ENCODE peak calls at places on chromosomes 6 and 20, in four cellular contexts. One of them, this sample, is unnamed.

GRCh38 chr20:54649511-54649962 is 174.1 kb downstream of the DOK5 start:
- DNase-seq in body of pancreas: peak
- DNase-seq in IMR-90: peak
- DNase-seq in colonic mucosa: peak
- DNase-seq in this sample: peak

GRCh38 chr20:10218536-10219451 is at the start of gene SNAP25:
- DNase-seq in body of pancreas: peak
- DNase-seq in IMR-90: peak
- DNase-seq in colonic mucosa: no peak
- DNase-seq in this sample: peak

GRCh38 chr6:49328051-49328450 is 135.0 kb downstream of the MMUT start:
- DNase-seq in body of pancreas: no peak
- DNase-seq in IMR-90: no peak
- DNase-seq in colonic mucosa: no peak
- DNase-seq in this sample: no peak

GRCh38 chr6:112330071-112330876 is 16.9 kb upstream of the RFPL4B start:
- DNase-seq in body of pancreas: no peak
- DNase-seq in IMR-90: peak
- DNase-seq in colonic mucosa: no peak
- DNase-seq in this sample: peak

GRCh38 chr20:14583413-14583812 is 246.0 kb upstream of the FLRT3 start:
- DNase-seq in body of pancreas: no peak
- DNase-seq in IMR-90: peak
- DNase-seq in colonic mucosa: no peak
- DNase-seq in this sample: no peak

GRCh38 chr6:4472953-4473642 is 303.1 kb upstream of the CDYL start:
- DNase-seq in body of pancreas: no peak
- DNase-seq in IMR-90: no peak
- DNase-seq in colonic mucosa: no peak
- DNase-seq in this sample: no peak

GRCh38 chr6:110671447-110671846 is 143.8 kb downstream of the CDK19 start:
- DNase-seq in body of pancreas: no peak
- DNase-seq in IMR-90: no peak
- DNase-seq in colonic mucosa: no peak
- DNase-seq in this sample: no peak

GRCh38 chr6:56087421-56087820 is 160.0 kb downstream of the COL21A1 start:
- DNase-seq in body of pancreas: no peak
- DNase-seq in IMR-90: peak
- DNase-seq in colonic mucosa: no peak
- DNase-seq in this sample: peak

GRCh38 chr20:60478533-60478932 is 520.3 kb downstream of the CDH26 start:
- DNase-seq in body of pancreas: no peak
- DNase-seq in IMR-90: no peak
- DNase-seq in colonic mucosa: no peak
- DNase-seq in this sample: no peak

GRCh38 chr6:109449789-109450673 is 5.5 kb downstream of the MICAL1 start:
- DNase-seq in body of pancreas: no peak
- DNase-seq in IMR-90: no peak
- DNase-seq in colonic mucosa: no peak
- DNase-seq in this sample: no peak

GRCh38 chr6:21138359-21139094 is 455.0 kb upstream of the SOX4 start:
- DNase-seq in body of pancreas: no peak
- DNase-seq in IMR-90: no peak
- DNase-seq in colonic mucosa: no peak
- DNase-seq in this sample: peak

GRCh38 chr20:50453533-50453932 is 56.6 kb upstream of the PTPN1 start:
- DNase-seq in body of pancreas: no peak
- DNase-seq in IMR-90: no peak
- DNase-seq in colonic mucosa: no peak
- DNase-seq in this sample: no peak

GRCh38 chr6:139927236-139927635 is 552.8 kb upstream of the CITED2 start:
- DNase-seq in body of pancreas: no peak
- DNase-seq in IMR-90: peak
- DNase-seq in colonic mucosa: no peak
- DNase-seq in this sample: peak

GRCh38 chr6:43009124-43009523 is 4.6 kb downstream of the MEA1 start:
- DNase-seq in body of pancreas: peak
- DNase-seq in IMR-90: peak
- DNase-seq in colonic mucosa: no peak
- DNase-seq in this sample: no peak

GRCh38 chr20:50042370-50043313 is 59.9 kb downstream of the SNAI1 start:
- DNase-seq in body of pancreas: no peak
- DNase-seq in IMR-90: no peak
- DNase-seq in colonic mucosa: no peak
- DNase-seq in this sample: no peak

GRCh38 chr6:34059136-34059731 is 86.7 kb downstream of the GRM4 start:
- DNase-seq in body of pancreas: no peak
- DNase-seq in IMR-90: no peak
- DNase-seq in colonic mucosa: no peak
- DNase-seq in this sample: no peak
- H3K4me3 ChIP-seq in body of pancreas: no peak
- H3K4me3 ChIP-seq in IMR-90: no peak
- H3K4me3 ChIP-seq in colonic mucosa: no peak
- H3K4me3 ChIP-seq in this sample: no peak

DNA sequence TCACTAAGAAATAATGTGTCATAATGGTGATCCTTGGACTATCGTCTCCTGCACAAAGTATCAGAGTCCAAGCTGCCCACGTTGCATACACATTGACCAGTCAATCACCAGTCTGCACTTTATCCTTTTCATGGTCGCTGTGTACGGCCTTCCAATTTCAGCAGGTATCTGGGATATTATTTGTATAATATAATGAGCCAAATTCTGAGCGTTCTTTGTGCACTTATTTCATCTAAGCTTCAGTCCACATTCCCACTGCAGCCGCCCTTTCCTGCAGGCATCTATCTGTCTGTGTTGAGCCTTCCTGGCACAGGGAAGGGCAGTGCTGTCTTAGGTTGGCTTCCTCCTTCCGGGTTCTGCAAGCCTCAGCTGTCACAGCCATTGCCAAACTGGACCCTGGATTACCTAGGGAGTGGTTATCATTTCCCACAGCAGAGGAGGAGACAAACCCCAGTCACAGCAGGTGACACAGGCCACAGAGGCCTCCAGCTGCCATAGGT is 174.3 kb downstream of the TTLL2 start:
- DNase-seq in body of pancreas: no peak
- DNase-seq in IMR-90: no peak
- DNase-seq in colonic mucosa: peak
- DNase-seq in this sample: no peak
- H3K4me3 ChIP-seq in body of pancreas: no peak
- H3K4me3 ChIP-seq in IMR-90: no peak
- H3K4me3 ChIP-seq in colonic mucosa: no peak
- H3K4me3 ChIP-seq in this sample: no peak

DNA sequence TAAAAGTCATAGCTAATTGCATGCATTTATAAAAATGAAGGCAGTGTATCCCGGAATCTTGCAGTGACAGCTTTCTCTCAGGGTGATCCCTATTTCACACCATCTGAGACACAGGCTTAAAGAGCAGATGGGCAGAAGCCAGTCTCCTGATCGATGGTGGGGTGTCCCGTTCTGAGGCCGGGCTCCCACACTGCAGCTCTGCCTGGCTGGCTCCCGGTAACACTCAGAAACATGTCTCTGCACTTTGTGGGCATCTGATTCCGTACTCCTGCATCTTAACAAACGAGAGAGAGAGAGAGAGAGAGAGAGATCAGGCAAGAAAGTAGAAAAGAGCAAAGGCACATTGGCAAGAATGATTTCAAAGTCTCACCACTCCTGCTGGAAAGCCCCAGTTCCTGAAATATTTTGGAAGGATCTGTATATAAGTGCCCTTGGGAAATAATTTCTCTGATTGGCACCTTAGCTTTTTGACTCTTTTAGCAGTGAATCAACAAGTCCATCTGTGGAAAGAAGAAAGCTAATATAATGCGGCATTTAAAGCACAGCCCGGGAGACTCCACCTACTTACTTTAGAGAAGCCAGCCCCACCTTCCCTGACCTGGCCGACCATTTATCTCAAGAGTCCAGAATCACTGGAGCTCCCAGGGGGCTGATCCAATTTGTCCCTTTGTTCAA is 36.8 kb upstream of the EXOC2 start:
- DNase-seq in body of pancreas: no peak
- DNase-seq in IMR-90: no peak
- DNase-seq in colonic mucosa: no peak
- DNase-seq in this sample: no peak
- H3K4me3 ChIP-seq in body of pancreas: no peak
- H3K4me3 ChIP-seq in IMR-90: no peak
- H3K4me3 ChIP-seq in colonic mucosa: no peak
- H3K4me3 ChIP-seq in this sample: no peak

GRCh38 chr20:63178445-63178818 is 37.5 kb downstream of the YTHDF1 start:
- DNase-seq in body of pancreas: no peak
- DNase-seq in IMR-90: no peak
- DNase-seq in colonic mucosa: no peak
- DNase-seq in this sample: no peak
- H3K4me3 ChIP-seq in body of pancreas: no peak
- H3K4me3 ChIP-seq in IMR-90: no peak
- H3K4me3 ChIP-seq in colonic mucosa: no peak
- H3K4me3 ChIP-seq in this sample: no peak

DNA sequence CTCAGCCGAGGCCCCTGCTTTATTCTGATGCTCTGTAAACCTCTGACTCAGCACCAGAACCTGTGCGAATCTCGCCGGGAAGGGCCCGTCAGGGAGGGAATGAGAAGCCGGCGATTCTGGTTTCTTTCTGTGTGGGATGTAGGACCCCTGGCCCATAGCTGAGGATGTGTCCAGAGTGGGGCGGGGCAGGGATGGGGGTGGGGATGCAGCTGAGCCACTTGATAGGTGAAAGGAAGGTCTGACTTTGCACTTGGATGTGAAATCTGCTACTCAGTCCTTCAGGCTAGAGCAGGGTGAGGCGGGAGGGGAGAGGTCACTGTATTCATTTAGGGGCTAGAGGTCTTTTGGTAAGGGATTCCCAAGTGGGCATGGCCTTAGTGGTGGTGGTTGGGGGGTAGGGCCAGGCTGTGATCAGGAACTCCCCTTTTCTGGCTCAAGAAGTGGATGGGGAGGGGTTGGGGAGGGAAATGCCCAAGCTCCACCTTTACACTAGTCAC is 2.3 kb downstream of the TOX2 start:
- DNase-seq in body of pancreas: no peak
- DNase-seq in IMR-90: peak
- DNase-seq in colonic mucosa: no peak
- DNase-seq in this sample: peak
- H3K4me3 ChIP-seq in body of pancreas: no peak
- H3K4me3 ChIP-seq in IMR-90: peak
- H3K4me3 ChIP-seq in colonic mucosa: no peak
- H3K4me3 ChIP-seq in this sample: peak

This sample was measured in astrocyte.